ENCODE peak calls at places on chromosomes 7 and 10, in seven cellular contexts. One of them, this sample, is unnamed.

GRCh38 chr7:20165146-20165510 is 52.1 kb downstream of the MACC1 start:
- DNase-seq in foreskin keratinocyte: no peak
- DNase-seq in NAMALWA: no peak
- DNase-seq in cardiac fibroblast: no peak
- DNase-seq in occipital lobe: no peak
- DNase-seq in left ventricle myocardium inferior: no peak
- DNase-seq in SW480: no peak
- DNase-seq in this sample: no peak

GRCh38 chr7:25031007-25031406 is 51.0 kb upstream of the OSBPL3 start:
- DNase-seq in foreskin keratinocyte: no peak
- DNase-seq in NAMALWA: no peak
- DNase-seq in cardiac fibroblast: no peak
- DNase-seq in occipital lobe: no peak
- DNase-seq in left ventricle myocardium inferior: no peak
- DNase-seq in SW480: peak; percentile 29
- DNase-seq in this sample: no peak

GRCh38 chr7:47047384-47047783 is 534.5 kb downstream of the TNS3 start:
- DNase-seq in foreskin keratinocyte: no peak
- DNase-seq in NAMALWA: no peak
- DNase-seq in cardiac fibroblast: no peak
- DNase-seq in occipital lobe: no peak
- DNase-seq in left ventricle myocardium inferior: no peak
- DNase-seq in SW480: no peak
- DNase-seq in this sample: no peak

GRCh38 chr10:119693262-119693957 is 32.4 kb upstream of the INPP5F start:
- DNase-seq in foreskin keratinocyte: no peak
- DNase-seq in NAMALWA: no peak
- DNase-seq in cardiac fibroblast: no peak
- DNase-seq in occipital lobe: no peak
- DNase-seq in left ventricle myocardium inferior: no peak
- DNase-seq in SW480: peak; percentile 83
- DNase-seq in this sample: no peak

GRCh38 chr7:103691291-103691690 is 245.3 kb upstream of the SLC26A5 start:
- DNase-seq in foreskin keratinocyte: no peak
- DNase-seq in NAMALWA: no peak
- DNase-seq in cardiac fibroblast: no peak
- DNase-seq in occipital lobe: no peak
- DNase-seq in left ventricle myocardium inferior: no peak
- DNase-seq in SW480: no peak
- DNase-seq in this sample: no peak

GRCh38 chr7:106071356-106071998 is 40.6 kb downstream of the SYPL1 start:
- DNase-seq in foreskin keratinocyte: no peak
- DNase-seq in NAMALWA: peak; percentile 98
- DNase-seq in cardiac fibroblast: no peak
- DNase-seq in occipital lobe: no peak
- DNase-seq in left ventricle myocardium inferior: no peak
- DNase-seq in SW480: no peak
- DNase-seq in this sample: no peak

GRCh38 chr7:25882151-25882773 is 269.7 kb upstream of the NFE2L3 start:
- DNase-seq in foreskin keratinocyte: no peak
- DNase-seq in NAMALWA: no peak
- DNase-seq in cardiac fibroblast: no peak
- DNase-seq in occipital lobe: no peak
- DNase-seq in left ventricle myocardium inferior: no peak
- DNase-seq in SW480: no peak
- DNase-seq in this sample: no peak

GRCh38 chr10:132975976-132976682 is 33.8 kb upstream of the CFAP46 start:
- DNase-seq in foreskin keratinocyte: no peak
- DNase-seq in NAMALWA: no peak
- DNase-seq in cardiac fibroblast: no peak
- DNase-seq in occipital lobe: no peak
- DNase-seq in left ventricle myocardium inferior: no peak
- DNase-seq in SW480: no peak
- DNase-seq in this sample: no peak

GRCh38 chr10:61750943-61751471 is 88.3 kb downstream of the CABCOCO1 start:
- DNase-seq in foreskin keratinocyte: peak; percentile 27
- DNase-seq in NAMALWA: peak; percentile 80
- DNase-seq in cardiac fibroblast: peak; percentile 82
- DNase-seq in occipital lobe: peak; percentile 8
- DNase-seq in left ventricle myocardium inferior: peak; percentile 27
- DNase-seq in SW480: peak; percentile 65
- DNase-seq in this sample: peak; percentile 15

GRCh38 chr10:84478155-84478554 is 149.8 kb downstream of the CCSER2 start:
- DNase-seq in foreskin keratinocyte: no peak
- DNase-seq in NAMALWA: no peak
- DNase-seq in cardiac fibroblast: peak; percentile 74
- DNase-seq in occipital lobe: no peak
- DNase-seq in left ventricle myocardium inferior: no peak
- DNase-seq in SW480: no peak
- DNase-seq in this sample: no peak

GRCh38 chr10:120979435-120980315 is 128.5 kb downstream of the WDR11 start:
- DNase-seq in foreskin keratinocyte: no peak
- DNase-seq in NAMALWA: no peak
- DNase-seq in cardiac fibroblast: no peak
- DNase-seq in occipital lobe: peak; percentile 29
- DNase-seq in left ventricle myocardium inferior: no peak
- DNase-seq in SW480: peak; percentile 75
- DNase-seq in this sample: no peak

GRCh38 chr10:47409171-47409865 is 25.2 kb upstream of the ZNF488 start:
- DNase-seq in foreskin keratinocyte: no peak
- DNase-seq in NAMALWA: peak; percentile 39
- DNase-seq in cardiac fibroblast: no peak
- DNase-seq in occipital lobe: no peak
- DNase-seq in left ventricle myocardium inferior: no peak
- DNase-seq in SW480: no peak
- DNase-seq in this sample: no peak

GRCh38 chr7:132430466-132430862 is 145.8 kb downstream of the PLXNA4 start:
- DNase-seq in foreskin keratinocyte: no peak
- DNase-seq in NAMALWA: no peak
- DNase-seq in cardiac fibroblast: no peak
- DNase-seq in occipital lobe: no peak
- DNase-seq in left ventricle myocardium inferior: no peak
- DNase-seq in SW480: no peak
- DNase-seq in this sample: no peak

GRCh38 chr7:150838965-150839650 is 13.2 kb upstream of the AOC1 start:
- DNase-seq in foreskin keratinocyte: no peak
- DNase-seq in NAMALWA: no peak
- DNase-seq in cardiac fibroblast: no peak
- DNase-seq in occipital lobe: no peak
- DNase-seq in left ventricle myocardium inferior: no peak
- DNase-seq in SW480: no peak
- DNase-seq in this sample: no peak

GRCh38 chr10:7370511-7370910 is 40.3 kb downstream of the SFMBT2 start:
- DNase-seq in foreskin keratinocyte: no peak
- DNase-seq in NAMALWA: no peak
- DNase-seq in cardiac fibroblast: no peak
- DNase-seq in occipital lobe: no peak
- DNase-seq in left ventricle myocardium inferior: no peak
- DNase-seq in SW480: no peak
- DNase-seq in this sample: no peak

GRCh38 chr10:132897516-132898381 is 44.6 kb downstream of the CFAP46 start:
- DNase-seq in foreskin keratinocyte: no peak
- DNase-seq in NAMALWA: no peak
- DNase-seq in cardiac fibroblast: no peak
- DNase-seq in occipital lobe: no peak
- DNase-seq in left ventricle myocardium inferior: no peak
- DNase-seq in SW480: no peak
- DNase-seq in this sample: no peak

GRCh38 chr7:101968720-101969466 is 151.5 kb downstream of the CUX1 start:
- DNase-seq in foreskin keratinocyte: no peak
- DNase-seq in NAMALWA: no peak
- DNase-seq in cardiac fibroblast: no peak
- DNase-seq in occipital lobe: no peak
- DNase-seq in left ventricle myocardium inferior: no peak
- DNase-seq in SW480: no peak
- DNase-seq in this sample: no peak

GRCh38 chr10:86658751-86659150 is 4.4 kb downstream of the OPN4 start:
- DNase-seq in foreskin keratinocyte: no peak
- DNase-seq in NAMALWA: no peak
- DNase-seq in cardiac fibroblast: no peak
- DNase-seq in occipital lobe: no peak
- DNase-seq in left ventricle myocardium inferior: no peak
- DNase-seq in SW480: no peak
- DNase-seq in this sample: no peak

GRCh38 chr10:52677087-52677486 is 95.5 kb downstream of the MBL2 start:
- DNase-seq in foreskin keratinocyte: no peak
- DNase-seq in NAMALWA: no peak
- DNase-seq in cardiac fibroblast: peak; percentile 19
- DNase-seq in occipital lobe: no peak
- DNase-seq in left ventricle myocardium inferior: no peak
- DNase-seq in SW480: no peak
- DNase-seq in this sample: no peak

GRCh38 chr10:88491314-88491713 is 91.8 kb downstream of the RNLS start:
- DNase-seq in foreskin keratinocyte: no peak
- DNase-seq in NAMALWA: no peak
- DNase-seq in cardiac fibroblast: no peak
- DNase-seq in occipital lobe: no peak
- DNase-seq in left ventricle myocardium inferior: no peak
- DNase-seq in SW480: no peak
- DNase-seq in this sample: no peak

GRCh38 chr10:132204781-132205473 is 18.2 kb downstream of the DPYSL4 start:
- DNase-seq in foreskin keratinocyte: no peak
- DNase-seq in NAMALWA: no peak
- DNase-seq in cardiac fibroblast: no peak
- DNase-seq in occipital lobe: no peak
- DNase-seq in left ventricle myocardium inferior: no peak
- DNase-seq in SW480: no peak
- DNase-seq in this sample: no peak

GRCh38 chr7:112763996-112764395 is 26.2 kb downstream of the TMEM168 start:
- DNase-seq in foreskin keratinocyte: no peak
- DNase-seq in NAMALWA: no peak
- DNase-seq in cardiac fibroblast: no peak
- DNase-seq in occipital lobe: no peak
- DNase-seq in left ventricle myocardium inferior: no peak
- DNase-seq in SW480: no peak
- DNase-seq in this sample: no peak

GRCh38 chr7:6394114-6394513 is 53.6 kb downstream of the DAGLB start:
- DNase-seq in foreskin keratinocyte: no peak
- DNase-seq in NAMALWA: no peak
- DNase-seq in cardiac fibroblast: no peak
- DNase-seq in occipital lobe: no peak
- DNase-seq in left ventricle myocardium inferior: no peak
- DNase-seq in SW480: no peak
- DNase-seq in this sample: no peak

GRCh38 chr7:134047675-134048074 is 79.5 kb upstream of the LRGUK start:
- DNase-seq in foreskin keratinocyte: no peak
- DNase-seq in NAMALWA: no peak
- DNase-seq in cardiac fibroblast: no peak
- DNase-seq in occipital lobe: no peak
- DNase-seq in left ventricle myocardium inferior: no peak
- DNase-seq in SW480: no peak
- DNase-seq in this sample: no peak

GRCh38 chr10:106615081-106615480 is 549.4 kb downstream of the SORCS1 start:
- DNase-seq in foreskin keratinocyte: no peak
- DNase-seq in NAMALWA: no peak
- DNase-seq in cardiac fibroblast: peak; percentile 85
- DNase-seq in occipital lobe: no peak
- DNase-seq in left ventricle myocardium inferior: no peak
- DNase-seq in SW480: no peak
- DNase-seq in this sample: no peak

GRCh38 chr7:106659369-106659962 is 1.5 kb downstream of the CCDC71L start:
- DNase-seq in foreskin keratinocyte: no peak
- DNase-seq in NAMALWA: no peak
- DNase-seq in cardiac fibroblast: no peak
- DNase-seq in occipital lobe: no peak
- DNase-seq in left ventricle myocardium inferior: no peak
- DNase-seq in SW480: no peak
- DNase-seq in this sample: no peak

GRCh38 chr10:53276797-53277196 is 504.2 kb upstream of the MBL2 start:
- DNase-seq in foreskin keratinocyte: no peak
- DNase-seq in NAMALWA: no peak
- DNase-seq in cardiac fibroblast: no peak
- DNase-seq in occipital lobe: no peak
- DNase-seq in left ventricle myocardium inferior: no peak
- DNase-seq in SW480: no peak
- DNase-seq in this sample: no peak

GRCh38 chr7:148058092-148058491 is 532.5 kb upstream of the C7orf33 start:
- DNase-seq in foreskin keratinocyte: no peak
- DNase-seq in NAMALWA: no peak
- DNase-seq in cardiac fibroblast: no peak
- DNase-seq in occipital lobe: no peak
- DNase-seq in left ventricle myocardium inferior: no peak
- DNase-seq in SW480: no peak
- DNase-seq in this sample: no peak

GRCh38 chr10:80201592-80202256 is 3.6 kb downstream of the ANXA11 start:
- DNase-seq in foreskin keratinocyte: no peak
- DNase-seq in NAMALWA: no peak
- DNase-seq in cardiac fibroblast: no peak
- DNase-seq in occipital lobe: no peak
- DNase-seq in left ventricle myocardium inferior: peak; percentile 47
- DNase-seq in SW480: no peak
- DNase-seq in this sample: peak; percentile 59

GRCh38 chr7:90596745-90597526 is 815 bp downstream of the CDK14 start:
- DNase-seq in foreskin keratinocyte: no peak
- DNase-seq in NAMALWA: peak; percentile 70
- DNase-seq in cardiac fibroblast: peak; percentile 65
- DNase-seq in occipital lobe: no peak
- DNase-seq in left ventricle myocardium inferior: no peak
- DNase-seq in SW480: no peak
- DNase-seq in this sample: no peak

GRCh38 chr7:137978464-137979237 is 23.2 kb downstream of the CREB3L2 start:
- DNase-seq in foreskin keratinocyte: no peak
- DNase-seq in NAMALWA: no peak
- DNase-seq in cardiac fibroblast: peak; percentile 99
- DNase-seq in occipital lobe: no peak
- DNase-seq in left ventricle myocardium inferior: peak; percentile 52
- DNase-seq in SW480: no peak
- DNase-seq in this sample: peak; percentile 75

GRCh38 chr10:23445591-23445990 is 6.7 kb downstream of the OTUD1 start:
- DNase-seq in foreskin keratinocyte: no peak
- DNase-seq in NAMALWA: no peak
- DNase-seq in cardiac fibroblast: no peak
- DNase-seq in occipital lobe: no peak
- DNase-seq in left ventricle myocardium inferior: no peak
- DNase-seq in SW480: no peak
- DNase-seq in this sample: no peak

This sample was measured in gastrocnemius medialis.